ENCODE peak calls at places on chromosomes 1 and 21, in six cellular contexts. F is cardiac muscle cell; A is heart right ventricle; V is stimulated activated CD8-positive, alpha-beta memory T cell treated with anti-CD3 and anti-CD28 coated beads, Interleukin-15, amount 100 ng/mL, for 4 hours; Z is stromal cell of bone marrow; U is non-pigmented ciliary epithelial cell. W is an unnamed sample.

GRCh38 chr1:119367332-119368124 is 1.1 kb upstream of the HAO2 start:
- DNase-seq in U (peak), V (no peak), A (no peak), Z (peak), F (peak), W (peak)

GRCh38 chr1:11782127-11782708 is 20.2 kb downstream of the C1orf167 start:
- DNase-seq in U (no peak), F (no peak), Z (no peak), V (no peak), A (no peak), W (no peak)

GRCh38 chr1:208536176-208536575 is 292.0 kb upstream of the PLXNA2 start:
- DNase-seq in A (no peak), V (no peak), F (no peak), Z (no peak), U (no peak), W (no peak)

GRCh38 chr1:88946845-88947244 is 45.6 kb downstream of the KYAT3 start:
- DNase-seq in F (no peak), U (no peak), A (no peak), Z (peak), V (no peak), W (no peak)

GRCh38 chr1:156150107-156151000 is 3.0 kb upstream of the SEMA4A start:
- DNase-seq in V (no peak), F (no peak), U (no peak), A (no peak), Z (no peak), W (no peak)

GRCh38 chr1:52792002-52792401 is 50.6 kb upstream of the ZYG11A start:
- DNase-seq in A (no peak), F (no peak), Z (no peak), V (no peak), U (no peak), W (no peak)

GRCh38 chr1:149940427-149940826 is 3.7 kb upstream of the MTMR11 start:
- DNase-seq in A (no peak), V (no peak), Z (no peak), F (no peak), U (no peak), W (no peak)

GRCh38 chr1:46520063-46520911 is 30.7 kb downstream of the DMBX1 start:
- DNase-seq in U (peak), F (peak), A (no peak), Z (no peak), V (no peak), W (peak)

GRCh38 chr1:156146749-156147405 is 6.5 kb upstream of the SEMA4A start:
- DNase-seq in V (no peak), A (no peak), U (no peak), F (no peak), Z (no peak), W (no peak)

GRCh38 chr21:37639756-37640155 is 273.2 kb downstream of the DYRK1A start:
- DNase-seq in A (no peak), V (no peak), F (no peak), U (no peak), Z (no peak), W (no peak)

GRCh38 chr1:155598842-155599331 is 11.1 kb upstream of the MSTO1 start:
- DNase-seq in F (peak), A (no peak), U (peak), Z (peak), V (no peak), W (peak)

GRCh38 chr1:1324524-1325287 is at the start of the genes CPTP and INTS11:
- DNase-seq in Z (peak), V (peak), F (peak), A (peak), U (peak), W (peak)

GRCh38 chr1:193674292-193674944 is 488.0 kb upstream of the B3GALT2 start:
- DNase-seq in V (no peak), F (no peak), Z (peak), U (no peak), A (no peak), W (no peak)

GRCh38 chr1:228101994-228102790 is 933 bp downstream of the C1orf35 start:
- DNase-seq in F (peak), U (no peak), V (no peak), Z (no peak), A (no peak), W (peak)

GRCh38 chr1:224621813-224622682 is 5.9 kb downstream of the CNIH3 start:
- DNase-seq in Z (no peak), U (no peak), F (no peak), A (no peak), V (no peak), W (peak)

GRCh38 chr1:55478742-55479141 is 263.6 kb upstream of the USP24 start:
- DNase-seq in U (no peak), F (peak), V (no peak), A (no peak), Z (peak), W (no peak)

GRCh38 chr21:45128613-45129226 is 54.3 kb downstream of the ADARB1 start:
- DNase-seq in V (peak), F (peak), A (peak), Z (peak), U (no peak), W (peak)

GRCh38 chr21:16330340-16331319 is 600.8 kb downstream of the USP25 start:
- DNase-seq in F (peak), U (peak), Z (peak), A (no peak), V (no peak), W (peak)

GRCh38 chr1:45787905-45788304 is 15.5 kb upstream of the MAST2 start:
- DNase-seq in F (no peak), Z (no peak), V (no peak), A (no peak), U (no peak), W (no peak)

GRCh38 chr1:57683037-57683928 is 259.4 kb upstream of the DAB1 start:
- DNase-seq in Z (no peak), V (no peak), A (no peak), F (no peak), U (no peak), W (no peak)

GRCh38 chr1:162612606-162613400 is 19.5 kb upstream of the DDR2 start:
- DNase-seq in F (no peak), U (no peak), A (peak), V (no peak), Z (peak), W (no peak)

GRCh38 chr1:30868833-30869435 is 39.6 kb downstream of the SDC3 start:
- DNase-seq in A (no peak), V (no peak), F (no peak), U (no peak), Z (no peak), W (no peak)

GRCh38 chr1:164659621-164660414 is 100.8 kb downstream of the PBX1 start:
- DNase-seq in F (no peak), Z (no peak), V (no peak), A (no peak), U (no peak), W (peak)

GRCh38 chr21:45003331-45004058 is 63.7 kb downstream of the SLX9 start:
- DNase-seq in Z (no peak), U (no peak), V (no peak), F (no peak), A (peak), W (no peak)

GRCh38 chr1:10251325-10252103 is 41.1 kb downstream of the KIF1B start:
- DNase-seq in F (no peak), A (no peak), U (peak), V (no peak), Z (peak), W (no peak)

GRCh38 chr1:34029525-34029924 is 135.5 kb downstream of the CSMD2 start:
- DNase-seq in F (no peak), U (no peak), A (no peak), Z (no peak), V (no peak), W (no peak)

GRCh38 chr1:243562473-243562872 is 287.6 kb downstream of the AKT3 start:
- DNase-seq in Z (no peak), U (no peak), V (no peak), A (no peak), F (peak), W (peak)

GRCh38 chr1:81803423-81804103 is 2.8 kb downstream of the ADGRL2 start:
- DNase-seq in Z (no peak), F (peak), V (no peak), A (no peak), U (no peak), W (peak)

GRCh38 chr1:246836169-246836568 is 95.6 kb downstream of the AHCTF1 start:
- DNase-seq in F (no peak), V (no peak), U (no peak), A (no peak), Z (no peak), W (no peak)

GRCh38 chr1:206582537-206583460 is 29.5 kb downstream of the EIF2D start:
- DNase-seq in F (no peak), Z (no peak), A (no peak), V (no peak), U (no peak), W (no peak)

GRCh38 chr1:169924063-169924462 is 30.4 kb upstream of the SCYL3 start:
- DNase-seq in V (no peak), A (no peak), U (no peak), F (no peak), Z (no peak), W (no peak)

GRCh38 chr1:224753491-224753890 is 137.4 kb downstream of the CNIH3 start:
- DNase-seq in Z (no peak), F (no peak), V (no peak), U (no peak), A (no peak), W (no peak)

GRCh38 chr1:57165546-57165945 is 199.7 kb upstream of the C8B start:
- DNase-seq in Z (no peak), F (no peak), A (no peak), U (no peak), V (no peak), W (no peak)

GRCh38 chr21:45466330-45467220 is 61.6 kb downstream of the COL18A1 start:
- DNase-seq in F (no peak), Z (no peak), V (no peak), A (no peak), U (no peak), W (no peak)

GRCh38 chr1:10278880-10279279 is 68.5 kb downstream of the KIF1B start:
- DNase-seq in F (no peak), V (no peak), Z (no peak), A (no peak), U (no peak), W (no peak)

GRCh38 chr1:110615548-110616130 is 9.5 kb upstream of the KCNA2 start:
- DNase-seq in Z (peak), A (peak), U (no peak), F (peak), V (no peak), W (peak)

GRCh38 chr1:46466477-46467182 is 23.0 kb upstream of the DMBX1 start:
- DNase-seq in A (peak), U (no peak), F (peak), Z (no peak), V (no peak), W (peak)

GRCh38 chr1:111955755-111956154 is 33.7 kb downstream of the KCND3 start:
- DNase-seq in Z (peak), U (no peak), F (no peak), A (no peak), V (no peak), W (no peak)

W was measured in hepatocyte.